ENCODE peak calls at places on chromosomes 2 and 18, in five cellular contexts. P is heart right ventricle, B is mucosa of descending colon, H is fibroblast of lung, M is hepatocyte. U is an unnamed sample.

GRCh38 chr2:237434916-237435315 is 21.0 kb upstream of the COL6A3 start:
- DNase-seq in P (no peak), B (peak; percentile 80), H (no peak), M (no peak), U (peak; percentile 35)

GRCh38 chr18:58341913-58342312 is 287.0 kb downstream of the ALPK2 start:
- DNase-seq in P (no peak), B (no peak), H (peak; percentile 33), M (no peak), U (no peak)

GRCh38 chr2:26503238-26503880 is 25.4 kb upstream of the OTOF start:
- DNase-seq in P (peak; percentile 76), B (peak; percentile 85), H (peak; percentile 42), M (peak; percentile 84), U (peak; percentile 66)

GRCh38 chr2:36382472-36382871 is 26.9 kb downstream of the CRIM1 start:
- DNase-seq in P (no peak), B (no peak), H (no peak), M (no peak), U (no peak)

GRCh38 chr2:29747786-29748470 is 173.5 kb downstream of the ALK start:
- DNase-seq in P (no peak), B (no peak), H (peak; percentile 56), M (no peak), U (no peak)

GRCh38 chr18:46419391-46420141 is 237.5 kb downstream of the LOXHD1 start:
- DNase-seq in P (no peak), B (no peak), H (no peak), M (no peak), U (no peak)

GRCh38 chr2:235217814-235218213 is 266.0 kb downstream of the SH3BP4 start:
- DNase-seq in P (no peak), B (no peak), H (peak; percentile 19), M (no peak), U (no peak)

GRCh38 chr2:222882484-222882928 is 21.7 kb downstream of the ACSL3 start:
- DNase-seq in P (no peak), B (no peak), H (no peak), M (no peak), U (no peak)

GRCh38 chr2:205675861-205676516 is 6.3 kb upstream of the NRP2 start:
- DNase-seq in P (no peak), B (no peak), H (peak; percentile 86), M (peak; percentile 76), U (no peak)

DNA sequence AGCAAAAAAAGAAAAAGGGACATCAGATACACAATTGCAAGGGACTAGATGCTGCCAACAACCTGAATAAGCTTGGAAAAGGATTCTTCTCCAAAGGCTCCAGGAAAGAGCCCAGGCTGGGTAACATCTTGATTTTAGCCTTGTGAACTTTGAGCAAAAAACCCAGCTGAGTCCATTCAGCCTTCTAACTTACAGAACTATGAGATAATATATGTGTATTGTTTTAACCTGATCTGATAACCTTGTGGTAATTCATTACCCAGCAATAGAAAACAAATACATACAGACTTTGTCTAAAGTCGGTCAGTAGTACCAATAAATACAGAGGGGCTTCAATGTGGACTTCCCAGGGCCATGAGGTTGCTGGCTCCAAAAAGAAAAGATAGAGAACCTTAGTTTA is 191.8 kb downstream of the KCNH7 start:
- DNase-seq in P (no peak), B (no peak), H (no peak), M (no peak), U (no peak)
- H3K9me3 ChIP-seq in P (no peaks in the 10 kb centered on the region), B (no peaks in the 10 kb centered on the region), H (no peaks in the 10 kb centered on the region), M (no peaks in the 10 kb centered on the region), U (no peaks in the 10 kb centered on the region)

GRCh38 chr2:7444614-7445013 is 527.4 kb downstream of the RNF144A start:
- DNase-seq in P (no peak), B (no peak), H (no peak), M (no peak), U (no peak)

GRCh38 chr2:7450188-7451156 is 533.3 kb downstream of the RNF144A start:
- DNase-seq in P (no peak), B (no peak), H (no peak), M (no peak), U (no peak)

GRCh38 chr2:7452110-7452851 is 535.1 kb downstream of the RNF144A start:
- DNase-seq in P (no peak), B (no peak), H (no peak), M (no peak), U (no peak)

GRCh38 chr2:7449287-7449686 is 532.1 kb downstream of the RNF144A start:
- DNase-seq in P (no peak), B (no peak), H (no peak), M (no peak), U (no peak)

GRCh38 chr2:7448578-7449264 is 531.5 kb downstream of the RNF144A start:
- DNase-seq in P (no peak), B (no peak), H (no peak), M (no peak), U (no peak)
- H3K9me3 ChIP-seq in P (no peaks in the 10 kb centered on the region), B (no peaks in the 10 kb centered on the region), H (no peaks in the 10 kb centered on the region), M (no peaks in the 10 kb centered on the region), U (no peaks in the 10 kb centered on the region)

GRCh38 chr2:128456281-128456680 is 137.6 kb upstream of the HS6ST1 start:
- DNase-seq in P (no peak), B (no peak), H (no peak), M (no peak), U (no peak)

GRCh38 chr2:128458438-128458837 is 139.8 kb upstream of the HS6ST1 start:
- DNase-seq in P (no peak), B (no peak), H (peak; percentile 20), M (no peak), U (no peak)

GRCh38 chr2:128457006-128457604 is 138.4 kb upstream of the HS6ST1 start:
- DNase-seq in P (no peak), B (peak; percentile 29), H (no peak), M (no peak), U (no peak)

GRCh38 chr2:128455710-128456050 is 137.0 kb upstream of the HS6ST1 start:
- DNase-seq in P (no peak), B (no peak), H (no peak), M (no peak), U (no peak)

DNA sequence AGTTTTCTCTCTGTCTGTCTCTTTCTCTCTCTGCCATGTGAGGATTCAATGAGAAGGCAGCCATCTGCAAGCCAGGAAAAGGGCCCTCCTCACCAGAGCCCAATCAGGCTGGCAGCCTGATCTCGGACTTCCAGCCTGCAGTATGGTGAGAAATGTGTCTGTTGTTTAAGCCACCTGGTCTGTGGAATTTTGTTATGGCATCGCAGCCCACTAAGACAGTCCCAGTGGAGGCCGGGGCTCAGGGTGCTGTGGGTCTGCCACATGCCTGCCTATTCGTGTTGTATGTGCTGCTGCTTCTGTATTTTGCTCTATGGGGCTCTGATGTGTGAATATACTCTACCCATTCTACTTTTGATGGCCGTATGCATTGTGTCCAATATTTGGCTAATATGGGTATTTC is 139.0 kb upstream of the HS6ST1 start:
- DNase-seq in P (no peak), B (no peak), H (no peak), M (no peak), U (no peak)
- H3K9me3 ChIP-seq in P (no peaks in the 10 kb centered on the region), B (no peaks in the 10 kb centered on the region), H (no peaks in the 10 kb centered on the region), M (no peaks in the 10 kb centered on the region), U (no peaks in the 10 kb centered on the region)

GRCh38 chr2:929011-929735 is 21.5 kb upstream of the SNTG2 start:
- DNase-seq in P (no peak), B (no peak), H (no peak), M (no peak), U (no peak)
- H3K9me3 ChIP-seq in P (no peaks in the 10 kb centered on the region), B (no peaks in the 10 kb centered on the region), H (no peaks in the 10 kb centered on the region), M (no peaks in the 10 kb centered on the region), U (no peaks in the 10 kb centered on the region)

GRCh38 chr2:63301481-63301880 is 250.9 kb downstream of the OTX1 start:
- DNase-seq in P (no peak), B (no peak), H (no peak), M (no peak), U (no peak)

DNA sequence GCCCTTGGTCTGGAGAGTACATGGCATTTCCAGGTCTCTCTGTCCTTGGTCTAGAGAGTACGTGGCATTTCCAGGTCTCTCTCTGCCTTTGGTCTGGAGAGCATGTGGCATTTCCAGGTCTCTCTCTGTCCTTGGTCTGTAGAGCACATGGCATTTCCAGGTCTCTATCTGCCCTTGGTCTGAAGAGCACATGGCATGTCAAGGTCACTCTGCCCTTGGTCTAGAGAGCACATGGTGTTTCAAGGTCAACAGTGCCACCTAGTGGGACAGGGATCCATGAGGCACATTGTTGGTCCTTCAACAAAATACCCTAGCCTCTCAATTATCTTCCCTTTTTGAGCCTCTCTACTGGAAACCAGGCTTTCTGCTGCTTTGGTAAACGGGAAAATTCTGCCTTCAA is 250.2 kb downstream of the OTX1 start:
- DNase-seq in P (no peak), B (no peak), H (no peak), M (no peak), U (no peak)
- H3K9me3 ChIP-seq in P (peaks cover 26% of the 10 kb centered on the region), B (peaks cover 78% of the 10 kb centered on the region), H (no peaks in the 10 kb centered on the region), M (peaks cover 14% of the 10 kb centered on the region), U (peaks cover 10% of the 10 kb centered on the region)

GRCh38 chr2:100460904-100461303 is 9.4 kb upstream of the NMS start:
- DNase-seq in P (no peak), B (no peak), H (no peak), M (no peak), U (no peak)
- H3K9me3 ChIP-seq in P (peaks cover 12% of the 10 kb centered on the region), B (peaks cover 23% of the 10 kb centered on the region), H (no peaks in the 10 kb centered on the region), M (no peaks in the 10 kb centered on the region), U (peaks cover 6% of the 10 kb centered on the region)

GRCh38 chr2:181998045-181998444 is 12.4 kb downstream of the PPP1R1C start:
- DNase-seq in P (no peak), B (no peak), H (no peak), M (no peak), U (no peak)
- H3K9me3 ChIP-seq in P (no peaks in the 10 kb centered on the region), B (no peaks in the 10 kb centered on the region), H (no peaks in the 10 kb centered on the region), M (no peaks in the 10 kb centered on the region), U (no peaks in the 10 kb centered on the region)

DNA sequence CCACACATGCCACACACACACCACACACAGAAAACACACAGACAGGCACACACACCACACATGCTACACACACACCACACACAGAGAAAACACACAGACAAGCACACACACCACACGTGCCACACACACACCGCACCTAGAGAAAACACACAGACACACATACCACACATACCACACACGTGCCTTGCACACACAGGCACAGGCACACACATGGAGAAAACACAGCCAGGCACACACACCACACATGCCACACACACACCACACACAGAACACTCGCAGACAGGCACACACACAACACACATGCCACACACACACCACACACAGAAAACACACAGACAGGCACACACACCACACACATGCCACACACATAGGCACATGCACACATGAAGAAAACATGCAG is 242.1 kb upstream of the MYT1L start:
- DNase-seq in P (no peak), B (no peak), H (no peak), M (no peak), U (no peak)
- H3K9me3 ChIP-seq in P (no peaks in the 10 kb centered on the region), B (peaks cover 32% of the 10 kb centered on the region), H (peaks cover 13% of the 10 kb centered on the region), M (no peaks in the 10 kb centered on the region), U (no peaks in the 10 kb centered on the region)

GRCh38 chr18:62514570-62514969 is 8.3 kb upstream of the ZCCHC2 start:
- DNase-seq in P (no peak), B (no peak), H (no peak), M (no peak), U (no peak)
- H3K9me3 ChIP-seq in P (peaks cover 30% of the 10 kb centered on the region), B (peaks cover 38% of the 10 kb centered on the region), H (no peaks in the 10 kb centered on the region), M (peaks cover 26% of the 10 kb centered on the region), U (peaks cover 9% of the 10 kb centered on the region)

U was measured in T-helper 17 cell.